ENCODE peak calls at places on chromosomes 16 and 17, in five cellular contexts. S, G, C, B and F are unnamed samples.

GRCh38 chr17:39950871-39951348 is 11.9 kb upstream of the GSDMA start:
- DNase-seq in S (peak), G (no peak), C (no peak), B (no peak), F (no peak)

GRCh38 chr17:69523252-69523861 is 108.9 kb downstream of the MAP2K6 start:
- DNase-seq in S (peak), G (no peak), C (no peak), B (peak), F (no peak)

GRCh38 chr16:58020628-58021521 is 4.7 kb upstream of the MMP15 start:
- DNase-seq in S (peak), G (peak), C (no peak), B (peak), F (peak)

GRCh38 chr17:49992933-49993422 is 2.0 kb downstream of the DLX3 start:
- DNase-seq in S (no peak), G (no peak), C (no peak), B (no peak), F (no peak)

GRCh38 chr17:38591759-38592241 is 14.0 kb downstream of the SRCIN1 start:
- DNase-seq in S (no peak), G (no peak), C (no peak), B (peak), F (peak)

GRCh38 chr16:50023626-50024025 is 1.4 kb upstream of the CNEP1R1 start:
- DNase-seq in S (no peak), G (no peak), C (no peak), B (no peak), F (no peak)

GRCh38 chr17:71118039-71118438 is 948.7 kb downstream of the KCNJ2 start:
- DNase-seq in S (peak), G (no peak), C (peak), B (peak), F (no peak)

GRCh38 chr16:22092143-22092933 is at the start of gene VWA3A:
- DNase-seq in S (peak), G (no peak), C (no peak), B (peak), F (no peak)

GRCh38 chr17:48578616-48579560 is 738 bp upstream of the HOXB4 start:
- DNase-seq in S (no peak), G (no peak), C (no peak), B (no peak), F (no peak)

GRCh38 chr16:47492428-47493357 is 31.6 kb downstream of the PHKB start:
- DNase-seq in S (peak), G (no peak), C (no peak), B (no peak), F (peak)

GRCh38 chr16:86573215-86573614 is 5.1 kb upstream of the FOXL1 start:
- DNase-seq in S (no peak), G (no peak), C (no peak), B (no peak), F (no peak)

GRCh38 chr16:54654429-54654828 is 276.2 kb upstream of the IRX5 start:
- DNase-seq in S (no peak), G (no peak), C (no peak), B (no peak), F (no peak)

GRCh38 chr16:17205279-17206139 is 265.3 kb downstream of the XYLT1 start:
- DNase-seq in S (peak), G (no peak), C (no peak), B (no peak), F (no peak)

GRCh38 chr17:17215575-17215974 is 9.4 kb upstream of the PLD6 start:
- DNase-seq in S (no peak), G (no peak), C (no peak), B (no peak), F (no peak)

GRCh38 chr17:80633197-80633596 is 88.6 kb downstream of the RPTOR start:
- DNase-seq in S (no peak), G (no peak), C (no peak), B (no peak), F (no peak)

GRCh38 chr17:4101799-4102405 is 40.9 kb downstream of the ZZEF1 start:
- DNase-seq in S (no peak), G (no peak), C (no peak), B (no peak), F (no peak)

GRCh38 chr17:71987634-71988033 is 133.2 kb upstream of the SOX9 start:
- DNase-seq in S (peak), G (no peak), C (no peak), B (peak), F (no peak)

GRCh38 chr16:27785307-27785678 is 235.3 kb downstream of the KATNIP start:
- DNase-seq in S (no peak), G (no peak), C (no peak), B (no peak), F (no peak)

GRCh38 chr16:84091460-84091859 is 25.3 kb downstream of the MBTPS1 start:
- DNase-seq in S (no peak), G (no peak), C (no peak), B (no peak), F (no peak)

GRCh38 chr17:72392056-72393010 is 271.5 kb downstream of the SOX9 start:
- DNase-seq in S (peak), G (no peak), C (peak), B (peak), F (no peak)

GRCh38 chr16:66007717-66008116 is 358.8 kb upstream of the CDH5 start:
- DNase-seq in S (peak), G (no peak), C (no peak), B (peak), F (no peak)

GRCh38 chr17:33732116-33732515 is 439.0 kb upstream of the ASIC2 start:
- DNase-seq in S (no peak), G (no peak), C (no peak), B (no peak), F (no peak)

GRCh38 chr17:67392111-67392510 is 15.0 kb downstream of the PITPNC1 start:
- DNase-seq in S (no peak), G (no peak), C (no peak), B (no peak), F (no peak)

GRCh38 chr16:12293017-12293618 is 316.6 kb downstream of the SNX29 start:
- DNase-seq in S (no peak), G (no peak), C (no peak), B (no peak), F (no peak)

GRCh38 chr16:75653926-75654325 is 6.4 kb downstream of the TERF2IP start:
- DNase-seq in S (peak), G (no peak), C (no peak), B (no peak), F (no peak)

GRCh38 chr17:82072827-82073226 is 7.2 kb upstream of the DUS1L start:
- DNase-seq in S (no peak), G (no peak), C (no peak), B (no peak), F (no peak)

GRCh38 chr17:73609078-73609477 is 35.2 kb downstream of the SDK2 start:
- DNase-seq in S (no peak), G (no peak), C (no peak), B (no peak), F (no peak)

GRCh38 chr17:41665566-41666335 is 22.9 kb upstream of the EIF1 start:
- DNase-seq in S (peak), G (peak), C (peak), B (peak), F (peak)

GRCh38 chr16:81752225-81752875 is 26.7 kb upstream of the PLCG2 start:
- DNase-seq in S (no peak), G (no peak), C (no peak), B (peak), F (no peak)

GRCh38 chr16:84735846-84736586 is 36.2 kb downstream of the USP10 start:
- DNase-seq in S (no peak), G (peak), C (no peak), B (no peak), F (peak)

GRCh38 chr17:65028537-65028843 is 28.1 kb downstream of the GNA13 start:
- DNase-seq in S (no peak), G (no peak), C (no peak), B (no peak), F (no peak)